ENCODE peak calls at places on chromosomes 1 and 21, in eight cellular contexts. F is H4; V is Calu3; M is CD8-positive, alpha-beta T cell; Z is lung; X is SW480; I is PC-3; H is AG09309. C is an unnamed sample.

GRCh38 chr1:38117444-38117887 is 70.9 kb upstream of the POU3F1 start:
- DNase-seq in F (no peak), V (no peak), M (no peak), Z (no peak), X (no peak), I (no peak), H (no peak), C (peak; percentile 79)

GRCh38 chr1:116889417-116889816 is 20.3 kb upstream of the PTGFRN start:
- DNase-seq in F (no peak), V (no peak), M (no peak), Z (no peak), X (no peak), I (no peak), H (no peak), C (no peak)

GRCh38 chr1:20705356-20705755 is 12.5 kb downstream of the KIF17 start:
- DNase-seq in F (no peak), V (no peak), M (no peak), Z (no peak), X (no peak), I (no peak), H (no peak), C (no peak)

GRCh38 chr1:116534014-116534739 is 36.6 kb downstream of the CD58 start:
- DNase-seq in F (no peak), V (no peak), M (no peak), Z (no peak), X (no peak), I (no peak), H (no peak), C (no peak)

GRCh38 chr1:51569284-51570062 is 47.4 kb upstream of the OSBPL9 start:
- DNase-seq in F (peak; percentile 78), V (peak; percentile 78), M (peak; percentile 49), Z (peak; percentile 69), X (peak; percentile 61), I (peak; percentile 98), H (peak; percentile 37), C (peak; percentile 59)

GRCh38 chr1:147473735-147474049 is 67.6 kb upstream of the BCL9 start:
- DNase-seq in F (no peak), V (no peak), M (no peak), Z (no peak), X (no peak), I (no peak), H (no peak), C (no peak)

GRCh38 chr21:42097860-42098259 is 26.7 kb downstream of the UMODL1 start:
- DNase-seq in F (peak; percentile 98), V (peak; percentile 59), M (no peak), Z (peak; percentile 71), X (peak; percentile 95), I (peak; percentile 96), H (peak; percentile 97), C (peak; percentile 79)

GRCh38 chr1:155847823-155848529 is 9.0 kb downstream of the GON4L start:
- DNase-seq in F (no peak), V (no peak), M (no peak), Z (no peak), X (no peak), I (no peak), H (no peak), C (no peak)

GRCh38 chr21:42541174-42541573 is 27.5 kb downstream of the SLC37A1 start:
- DNase-seq in F (no peak), V (no peak), M (no peak), Z (no peak), X (no peak), I (no peak), H (no peak), C (no peak)

GRCh38 chr1:41341756-41342562 is 19.3 kb upstream of the FOXO6 start:
- DNase-seq in F (peak; percentile 58), V (peak; percentile 63), M (no peak), Z (no peak), X (peak; percentile 81), I (peak; percentile 32), H (no peak), C (no peak)

GRCh38 chr1:228009828-228010775 is 3.3 kb downstream of the WNT3A start:
- DNase-seq in F (no peak), V (no peak), M (peak; percentile 7), Z (peak; percentile 28), X (no peak), I (no peak), H (no peak), C (no peak)

GRCh38 chr1:174008979-174009378 is 13.2 kb downstream of the RC3H1 start:
- DNase-seq in F (no peak), V (no peak), M (no peak), Z (no peak), X (no peak), I (no peak), H (no peak), C (no peak)

GRCh38 chr1:156122519-156123355 is 8.2 kb downstream of the LMNA start:
- DNase-seq in F (peak; percentile 87), V (peak; percentile 77), M (no peak), Z (peak; percentile 77), X (no peak), I (peak; percentile 88), H (no peak), C (peak; percentile 50)

GRCh38 chr1:161046574-161047167 is 894 bp upstream of the USF1 start:
- DNase-seq in F (no peak), V (no peak), M (no peak), Z (no peak), X (no peak), I (no peak), H (no peak), C (no peak)

GRCh38 chr1:169676001-169676400 is 35.4 kb downstream of the SELL start:
- DNase-seq in F (no peak), V (peak; percentile 61), M (no peak), Z (no peak), X (no peak), I (peak; percentile 98), H (peak; percentile 1), C (no peak)

GRCh38 chr1:6667139-6667538 is 34.5 kb downstream of the DNAJC11 start:
- DNase-seq in F (no peak), V (no peak), M (no peak), Z (no peak), X (no peak), I (no peak), H (no peak), C (no peak)

GRCh38 chr1:178393370-178393769 is 103.4 kb downstream of the CLEC20A start:
- DNase-seq in F (no peak), V (no peak), M (no peak), Z (no peak), X (no peak), I (no peak), H (no peak), C (no peak)

GRCh38 chr1:9291914-9292360 is 757 bp upstream of the SPSB1 start:
- DNase-seq in F (no peak), V (no peak), M (no peak), Z (no peak), X (peak; percentile 19), I (peak; percentile 81), H (no peak), C (peak; percentile 46)

GRCh38 chr1:41650176-41650519 is 165.7 kb upstream of the EDN2 start:
- DNase-seq in F (peak; percentile 71), V (no peak), M (no peak), Z (peak; percentile 58), X (peak; percentile 46), I (no peak), H (no peak), C (no peak)

C was measured in prostate gland.